ENCODE peak calls at places on chromosomes 12 and 14, in six cellular contexts. A, E, I, R, L and T are unnamed samples.

GRCh38 chr12:92506460-92506859 is 196.3 kb upstream of the PLEKHG7 start:
- DNase-seq in A (no peak), E (no peak), I (no peak), R (no peak), L (no peak), T (no peak)

GRCh38 chr14:87899228-87899627 is 93.8 kb downstream of the GALC start:
- DNase-seq in A (no peak), E (peak; percentile 6), I (no peak), R (no peak), L (no peak), T (no peak)

GRCh38 chr12:116456683-116457082 is 102.5 kb upstream of the MAP1LC3B2 start:
- DNase-seq in A (no peak), E (no peak), I (no peak), R (no peak), L (peak; percentile 47), T (peak; percentile 65)

GRCh38 chr12:4140607-4141301 is 132.8 kb upstream of the CCND2 start:
- DNase-seq in A (no peak), E (no peak), I (no peak), R (no peak), L (no peak), T (no peak)

GRCh38 chr14:100902295-100902694 is 1.2 kb downstream of the RTL1 start:
- DNase-seq in A (peak; percentile 64), E (peak; percentile 65), I (peak; percentile 71), R (no peak), L (peak; percentile 37), T (no peak)

GRCh38 chr14:50312734-50313054 is 570 bp downstream of the DMAC2L start:
- DNase-seq in A (no peak), E (no peak), I (no peak), R (no peak), L (no peak), T (no peak)

GRCh38 chr12:24491968-24492367 is 456.9 kb downstream of the BCAT1 start:
- DNase-seq in A (no peak), E (no peak), I (peak; percentile 20), R (no peak), L (no peak), T (no peak)

GRCh38 chr12:81819991-81820633 is 61.0 kb upstream of the PPFIA2 start:
- DNase-seq in A (no peak), E (no peak), I (no peak), R (no peak), L (no peak), T (peak; percentile 42)

GRCh38 chr12:42278116-42278485 is 40.1 kb upstream of the YAF2 start:
- DNase-seq in A (no peak), E (no peak), I (no peak), R (no peak), L (no peak), T (no peak)

GRCh38 chr12:6821674-6822433 is at the start of gene GPR162:
- DNase-seq in A (peak; percentile 92), E (peak; percentile 87), I (peak; percentile 93), R (no peak), L (no peak), T (peak; percentile 61)

GRCh38 chr12:121872546-121873223 is 14.0 kb upstream of the HPD start:
- DNase-seq in A (no peak), E (peak; percentile 86), I (no peak), R (no peak), L (peak; percentile 36), T (peak; percentile 96)

GRCh38 chr12:20950248-20950647 is 139.7 kb downstream of the SLCO1B3 start:
- DNase-seq in A (peak; percentile 21), E (peak; percentile 4), I (peak; percentile 55), R (peak; percentile 61), L (peak; percentile 58), T (peak; percentile 36)

GRCh38 chr12:92340441-92341332 is 195.0 kb upstream of the BTG1 start:
- DNase-seq in A (no peak), E (peak; percentile 24), I (no peak), R (no peak), L (no peak), T (no peak)

GRCh38 chr14:72888636-72889201 is 5.2 kb downstream of the DPF3 start:
- DNase-seq in A (no peak), E (no peak), I (no peak), R (peak; percentile 44), L (no peak), T (peak; percentile 19)

GRCh38 chr14:77204457-77204796 is 22.8 kb downstream of the TMEM63C start:
- DNase-seq in A (no peak), E (no peak), I (no peak), R (no peak), L (peak; percentile 42), T (no peak)

GRCh38 chr14:76314521-76314951 is 61.4 kb upstream of the ESRRB start:
- DNase-seq in A (peak; percentile 44), E (no peak), I (peak; percentile 36), R (no peak), L (no peak), T (no peak)

GRCh38 chr12:75996907-75997447 is 34.6 kb downstream of the PHLDA1 start:
- DNase-seq in A (no peak), E (no peak), I (no peak), R (no peak), L (peak; percentile 47), T (peak; percentile 26)

GRCh38 chr14:61713724-61714437 is 18.6 kb downstream of the HIF1A start:
- DNase-seq in A (no peak), E (no peak), I (no peak), R (no peak), L (no peak), T (no peak)

GRCh38 chr14:98345186-98345585 is 926.8 kb downstream of the BCL11B start:
- DNase-seq in A (no peak), E (no peak), I (no peak), R (no peak), L (peak; percentile 2), T (no peak)

GRCh38 chr14:97499790-97500481 is 702.8 kb downstream of the VRK1 start:
- DNase-seq in A (no peak), E (no peak), I (no peak), R (no peak), L (peak; percentile 61), T (no peak)

DNA sequence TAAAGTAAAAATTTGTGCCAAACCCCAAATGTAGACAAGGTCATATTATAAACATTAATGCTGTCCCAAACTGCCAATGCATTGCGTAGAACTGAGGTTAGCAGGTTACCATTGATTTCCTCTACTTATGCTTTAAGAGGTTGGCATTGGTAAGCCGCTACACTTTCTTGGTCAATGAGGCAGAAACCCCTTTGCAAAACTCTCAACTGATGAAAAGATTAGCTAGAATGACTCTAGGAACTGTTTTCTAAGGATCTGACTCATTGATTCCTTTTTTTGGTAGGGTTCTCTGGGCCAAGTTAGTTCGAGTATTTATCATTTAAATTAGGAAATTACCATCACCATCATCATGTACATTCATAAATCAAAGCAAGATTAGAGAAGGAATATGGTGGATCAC is 44.6 kb downstream of the HMGA2 start:
- DNase-seq in A (no peak), E (no peak), I (no peak), R (no peak), L (no peak), T (no peak)
- H3F3A ChIP-seq in A (no peaks in the 10 kb centered on the region), E (peaks cover 97% of the 10 kb centered on the region), I (no peaks in the 10 kb centered on the region), R (no peaks in the 10 kb centered on the region), L (peaks cover 42% of the 10 kb centered on the region), T (peaks cover 88% of the 10 kb centered on the region)

GRCh38 chr12:106079148-106079738 is 59.5 kb downstream of the NUAK1 start:
- DNase-seq in A (no peak), E (no peak), I (no peak), R (no peak), L (no peak), T (no peak)
- H3K27ac ChIP-seq in A (no peak overlapping the region), E (peak overlapping the region; percentile 96), I (no peak overlapping the region), R (no peak overlapping the region), L (no peak overlapping the region), T (peak overlapping the region; percentile 81)

GRCh38 chr14:65879218-65880009 is 466.9 kb downstream of the FUT8 start:
- DNase-seq in A (no peak), E (no peak), I (no peak), R (no peak), L (peak; percentile 91), T (peak; percentile 95)

GRCh38 chr14:65878586-65878985 is 466.1 kb downstream of the FUT8 start:
- DNase-seq in A (no peak), E (no peak), I (no peak), R (no peak), L (no peak), T (no peak)

GRCh38 chr14:65880507-65880906 is 468.0 kb downstream of the FUT8 start:
- DNase-seq in A (no peak), E (no peak), I (no peak), R (no peak), L (no peak), T (peak; percentile 81)

GRCh38 chr14:65877187-65877586 is 464.7 kb downstream of the FUT8 start:
- DNase-seq in A (no peak), E (no peak), I (no peak), R (no peak), L (no peak), T (no peak)

GRCh38 chr14:65877631-65878030 is 465.1 kb downstream of the FUT8 start:
- DNase-seq in A (no peak), E (no peak), I (no peak), R (no peak), L (no peak), T (no peak)
- TF ChIP-seq EZH2phosphoT487 in A (no peak), E (no peak), I (no peak), R (no peak), L (no peak), T (no peak)

GRCh38 chr14:74890262-74890661 is 8.5 kb downstream of the DLST start:
- DNase-seq in A (no peak), E (no peak), I (no peak), R (no peak), L (no peak), T (no peak)

GRCh38 chr14:74886001-74886400 is 4.3 kb downstream of the DLST start:
- DNase-seq in A (peak; percentile 71), E (no peak), I (peak; percentile 95), R (no peak), L (no peak), T (peak; percentile 97)

GRCh38 chr14:74892745-74893144 is 11.0 kb downstream of the DLST start:
- DNase-seq in A (no peak), E (no peak), I (no peak), R (no peak), L (no peak), T (no peak)

GRCh38 chr14:74891870-74892269 is 10.2 kb downstream of the DLST start:
- DNase-seq in A (no peak), E (no peak), I (no peak), R (no peak), L (no peak), T (peak; percentile 74)

DNA sequence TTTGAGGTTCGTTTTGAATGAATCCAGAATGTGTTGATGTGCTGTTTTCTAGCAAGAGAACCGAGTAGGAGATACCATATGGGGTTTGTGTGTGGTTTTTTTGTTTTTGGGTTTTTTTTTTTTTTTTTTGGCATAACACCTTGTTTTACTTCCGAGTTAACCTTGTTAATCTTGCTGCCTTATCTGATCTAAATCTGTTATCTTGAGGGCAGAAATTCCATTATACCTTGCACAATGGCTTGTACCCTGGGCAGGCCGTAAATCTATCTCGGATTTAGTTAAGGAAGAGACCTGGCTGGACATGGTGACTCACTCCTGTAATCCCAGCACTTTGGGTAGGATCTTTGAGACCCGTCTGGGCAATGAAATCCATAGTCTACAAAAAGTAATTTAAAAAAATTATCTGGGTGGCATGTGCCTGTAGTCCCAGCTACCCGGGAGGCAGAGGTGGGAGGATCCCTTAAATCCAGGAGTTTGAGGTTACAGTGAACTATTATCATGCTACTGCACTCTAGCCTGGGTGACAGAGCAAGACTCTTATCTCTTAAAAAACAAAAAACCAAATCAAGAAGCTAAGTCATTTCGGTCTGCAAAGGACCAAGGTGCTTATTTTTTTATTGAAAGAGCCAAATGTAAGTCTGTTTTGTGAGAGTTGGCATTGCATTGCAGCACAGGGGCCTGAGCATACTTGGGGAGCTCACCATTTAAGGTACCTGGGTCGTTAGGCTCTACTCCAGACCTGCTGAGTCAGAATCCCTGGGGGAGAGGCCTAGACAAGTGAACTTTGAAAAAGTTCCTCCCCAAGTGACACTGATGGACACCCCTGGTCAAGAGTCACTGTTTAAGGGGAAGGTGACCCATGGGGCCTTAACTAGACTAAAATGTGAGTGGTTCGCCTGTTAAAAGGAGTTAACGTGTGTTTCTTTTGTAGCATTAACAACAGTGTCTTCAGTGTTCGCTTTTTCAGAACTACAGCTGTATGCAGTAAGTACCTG is 6.7 kb downstream of the DLST start:
- DNase-seq in A (no peak), E (no peak), I (no peak), R (no peak), L (no peak), T (peak; percentile 45)
- H3F3A ChIP-seq in A (peaks cover 32% of the 10 kb centered on the region), E (peaks cover 27% of the 10 kb centered on the region), I (no peaks in the 10 kb centered on the region), R (peaks cover 17% of the 10 kb centered on the region), L (no peaks in the 10 kb centered on the region), T (peaks cover 74% of the 10 kb centered on the region)